ENCODE peak calls at places on chromosome X, in seven cellular contexts. R is CD8-positive, alpha-beta T cell; N is HS-5; Z is smooth muscle cell of the brain vasculature; J is astrocyte of the spinal cord; L is stimulated activated effector memory CD8-positive, alpha-beta T cell treated with anti-CD3 and anti-CD28 coated beads, Interleukin-12 subunit alpha, Interleukin-12 subunit beta, amount 100 ng/mL, for 72 hours; T is fibroblast of gingiva. E is an unnamed sample.
A peak's percentile ranks its signal among the peaks of the same experiment; 100 is the strongest.

GRCh38 chrX:155094468-155095061 is 23.3 kb downstream of the BRCC3 start:
- DNase-seq in R (peak; percentile 11), N (no peak), Z (no peak), J (peak; percentile 23), L (no peak), T (peak; percentile 15), E (no peak)

GRCh38 chrX:68935362-68935761 is 106.5 kb downstream of the EFNB1 start:
- DNase-seq in R (no peak), N (no peak), Z (no peak), J (no peak), L (no peak), T (no peak), E (no peak)

GRCh38 chrX:71493111-71493613 is 39.7 kb upstream of the OGT start:
- DNase-seq in R (no peak), N (no peak), Z (no peak), J (no peak), L (no peak), T (peak; percentile 67), E (no peak)

GRCh38 chrX:101659601-101660063 is at the start of gene ARMCX2:
- DNase-seq in R (no peak), N (no peak), Z (peak; percentile 20), J (peak; percentile 53), L (no peak), T (peak; percentile 69), E (no peak)

GRCh38 chrX:52368368-52369055 is at the start of gene XAGE2:
- DNase-seq in R (no peak), N (no peak), Z (no peak), J (no peak), L (no peak), T (no peak), E (no peak)

GRCh38 chrX:31508338-31508737 is 436.5 kb upstream of the FTHL17 start:
- DNase-seq in R (no peak), N (no peak), Z (no peak), J (peak; percentile 59), L (no peak), T (no peak), E (no peak)

GRCh38 chrX:48761674-48762471 is at the start of gene GLOD5:
- DNase-seq in R (no peak), N (no peak), Z (no peak), J (no peak), L (no peak), T (no peak), E (no peak)

GRCh38 chrX:115226929-115227328 is 7.0 kb downstream of the LRCH2 start:
- DNase-seq in R (no peak), N (no peak), Z (no peak), J (peak; percentile 12), L (no peak), T (no peak), E (peak; percentile 2)

GRCh38 chrX:46433892-46434291 is 111.3 kb downstream of the ZNF674 start:
- DNase-seq in R (no peak), N (no peak), Z (no peak), J (no peak), L (no peak), T (peak; percentile 4), E (no peak)